ENCODE peak calls at places on chromosomes 6 and 20, in four cellular contexts. E, V, K and A are unnamed samples.

GRCh38 chr20:53857723-53858236 is 212.6 kb downstream of the BCAS1 start:
- DNase-seq in V (no peak), K (no peak), E (peak), A (no peak)

GRCh38 chr6:166341915-166342292 is 441 bp downstream of the SFT2D1 start:
- DNase-seq in V (no peak), K (no peak), E (no peak), A (no peak)

GRCh38 chr6:68718379-68719073 is 83.4 kb downstream of the ADGRB3 start:
- DNase-seq in E (peak), K (no peak), V (peak), A (no peak)

GRCh38 chr20:59718681-59719080 is 114.3 kb downstream of the PHACTR3 start:
- DNase-seq in V (no peak), E (no peak), K (no peak), A (no peak)

GRCh38 chr6:42030585-42031506 is 19.5 kb upstream of the TAF8 start:
- DNase-seq in K (peak), V (no peak), E (peak), A (no peak)

GRCh38 chr6:79353226-79353625 is 118.7 kb upstream of the HMGN3 start:
- DNase-seq in E (no peak), V (no peak), K (no peak), A (no peak)

GRCh38 chr6:19415605-19416326 is 421.4 kb upstream of the ID4 start:
- DNase-seq in K (no peak), E (no peak), V (no peak), A (peak)

GRCh38 chr20:61712632-61713031 is 353.0 kb downstream of the TAF4 start:
- DNase-seq in E (no peak), V (no peak), K (no peak), A (no peak)

GRCh38 chr20:38075161-38075998 is 41.8 kb downstream of the RPRD1B start:
- DNase-seq in E (no peak), V (no peak), K (no peak), A (no peak)